ENCODE peak calls at places on chromosomes 2 and 18, in five cellular contexts. M is colonic mucosa, S is mesothelial cell of epicardium, I is body of pancreas, G is bronchial epithelial cell. P is an unnamed sample.

GRCh38 chr2:202237787-202238233 is 587 bp downstream of the SUMO1 start:
- DNase-seq in M (peak), S (no peak), I (peak), G (peak), P (peak)

GRCh38 chr2:212451786-212452200 is 86.8 kb downstream of the ERBB4 start:
- DNase-seq in M (no peak), S (no peak), I (no peak), G (peak), P (peak)

GRCh38 chr2:31414601-31415241 is at the start of gene XDH:
- DNase-seq in M (peak), S (no peak), I (peak), G (peak), P (peak)

GRCh38 chr2:239302808-239303557 is 97.8 kb downstream of the HDAC4 start:
- DNase-seq in M (no peak), S (no peak), I (no peak), G (no peak), P (no peak)

GRCh38 chr2:237876951-237877491 is 17.6 kb downstream of the RAMP1 start:
- DNase-seq in M (no peak), S (no peak), I (no peak), G (no peak), P (no peak)

GRCh38 chr18:75198046-75198445 is 10.9 kb downstream of the PTGR3 start:
- DNase-seq in M (no peak), S (no peak), I (no peak), G (no peak), P (no peak)

GRCh38 chr18:49048361-49048760 is 97.6 kb upstream of the SMAD7 start:
- DNase-seq in M (no peak), S (no peak), I (no peak), G (no peak), P (no peak)

GRCh38 chr2:173434729-173435345 is 80.2 kb downstream of the CDCA7 start:
- DNase-seq in M (no peak), S (no peak), I (no peak), G (no peak), P (no peak)

GRCh38 chr2:79512442-79513401 is at the start of gene CTNNA2:
- DNase-seq in M (peak), S (peak), I (peak), G (no peak), P (peak)

GRCh38 chr2:26316041-26316440 is 29.9 kb upstream of the SELENOI start:
- DNase-seq in M (no peak), S (no peak), I (no peak), G (no peak), P (peak)

GRCh38 chr2:98915751-98916358 is 20.2 kb downstream of the CRACDL start:
- DNase-seq in M (no peak), S (no peak), I (no peak), G (peak), P (no peak)

GRCh38 chr2:27370816-27371620 is 602 bp downstream of the SNX17 start:
- DNase-seq in M (peak), S (no peak), I (no peak), G (peak), P (peak)

GRCh38 chr18:45050712-45051639 is 370.3 kb downstream of the SETBP1 start:
- DNase-seq in M (no peak), S (no peak), I (no peak), G (peak), P (no peak)

GRCh38 chr2:43305537-43305936 is 79.1 kb upstream of the ZFP36L2 start:
- DNase-seq in M (peak), S (no peak), I (peak), G (no peak), P (no peak)

GRCh38 chr2:156343940-156344301 is 11.4 kb upstream of the NR4A2 start:
- DNase-seq in M (no peak), S (no peak), I (no peak), G (no peak), P (no peak)

GRCh38 chr2:41966431-41966893 is 81.4 kb upstream of the PKDCC start:
- DNase-seq in M (peak), S (no peak), I (peak), G (peak), P (peak)

GRCh38 chr2:68124321-68124720 is 33.4 kb upstream of the PNO1 start:
- DNase-seq in M (no peak), S (no peak), I (no peak), G (no peak), P (no peak)

GRCh38 chr2:205685314-205686230 is 3.3 kb downstream of the NRP2 start:
- DNase-seq in M (no peak), S (no peak), I (no peak), G (peak), P (peak)

GRCh38 chr2:233928594-233929351 is 11.6 kb downstream of the TRPM8 start:
- DNase-seq in M (peak), S (no peak), I (no peak), G (peak), P (peak)

GRCh38 chr2:43133336-43133707 is 93.1 kb downstream of the ZFP36L2 start:
- DNase-seq in M (no peak), S (no peak), I (no peak), G (no peak), P (no peak)

GRCh38 chr2:45008296-45009129 is 739 bp downstream of the SIX2 start:
- DNase-seq in M (no peak), S (no peak), I (peak), G (peak), P (no peak)

GRCh38 chr18:79489048-79489899 is 93.5 kb downstream of the NFATC1 start:
- DNase-seq in M (no peak), S (no peak), I (no peak), G (no peak), P (no peak)

GRCh38 chr18:36625386-36625785 is 203.4 kb downstream of the TPGS2 start:
- DNase-seq in M (no peak), S (no peak), I (no peak), G (no peak), P (no peak)

GRCh38 chr18:63844254-63844653 is 43.3 kb upstream of the SERPINB2 start:
- DNase-seq in M (no peak), S (no peak), I (no peak), G (peak), P (peak)

GRCh38 chr18:62749389-62749788 is 34.0 kb downstream of the PHLPP1 start:
- DNase-seq in M (no peak), S (no peak), I (no peak), G (no peak), P (no peak)

GRCh38 chr2:205280630-205281225 is 401.6 kb upstream of the NRP2 start:
- DNase-seq in M (no peak), S (no peak), I (no peak), G (no peak), P (no peak)

GRCh38 chr2:168633895-168634294 is 168.5 kb upstream of the NOSTRIN start:
- DNase-seq in M (no peak), S (no peak), I (no peak), G (no peak), P (no peak)

GRCh38 chr2:219455635-219456034 is 21.0 kb downstream of the SPEG start:
- DNase-seq in M (no peak), S (no peak), I (no peak), G (no peak), P (no peak)

GRCh38 chr2:219451626-219452360 is 17.1 kb downstream of the SPEG start:
- DNase-seq in M (no peak), S (no peak), I (no peak), G (no peak), P (no peak)

GRCh38 chr2:219454217-219454616 is 19.6 kb downstream of the SPEG start:
- DNase-seq in M (no peak), S (no peak), I (no peak), G (no peak), P (no peak)

GRCh38 chr2:219452361-219453317 is 18.0 kb downstream of the SPEG start:
- DNase-seq in M (no peak), S (no peak), I (no peak), G (peak), P (peak)

GRCh38 chr2:219453691-219454131 is 19.1 kb downstream of the SPEG start:
- DNase-seq in M (no peak), S (peak), I (no peak), G (no peak), P (no peak)
- TF ChIP-seq CTCF in M (no peak), S (no peak), I (no peak), G (no peak), P (no peak)

GRCh38 chr2:163736433-163737168 is 793 bp upstream of the FIGN start:
- DNase-seq in M (peak), S (peak), I (peak), G (no peak), P (peak)
- TF ChIP-seq CTCF in M (no peak), S (no peak), I (peak), G (peak), P (peak)

GRCh38 chr2:16777123-16777872 is 111.7 kb upstream of the CYRIA start:
- DNase-seq in M (no peak), S (no peak), I (no peak), G (no peak), P (no peak)

GRCh38 chr2:16773080-16773713 is 107.6 kb upstream of the CYRIA start:
- DNase-seq in M (no peak), S (no peak), I (no peak), G (peak), P (peak)

GRCh38 chr2:16774091-16774490 is 108.5 kb upstream of the CYRIA start:
- DNase-seq in M (no peak), S (no peak), I (no peak), G (peak), P (no peak)

DNA sequence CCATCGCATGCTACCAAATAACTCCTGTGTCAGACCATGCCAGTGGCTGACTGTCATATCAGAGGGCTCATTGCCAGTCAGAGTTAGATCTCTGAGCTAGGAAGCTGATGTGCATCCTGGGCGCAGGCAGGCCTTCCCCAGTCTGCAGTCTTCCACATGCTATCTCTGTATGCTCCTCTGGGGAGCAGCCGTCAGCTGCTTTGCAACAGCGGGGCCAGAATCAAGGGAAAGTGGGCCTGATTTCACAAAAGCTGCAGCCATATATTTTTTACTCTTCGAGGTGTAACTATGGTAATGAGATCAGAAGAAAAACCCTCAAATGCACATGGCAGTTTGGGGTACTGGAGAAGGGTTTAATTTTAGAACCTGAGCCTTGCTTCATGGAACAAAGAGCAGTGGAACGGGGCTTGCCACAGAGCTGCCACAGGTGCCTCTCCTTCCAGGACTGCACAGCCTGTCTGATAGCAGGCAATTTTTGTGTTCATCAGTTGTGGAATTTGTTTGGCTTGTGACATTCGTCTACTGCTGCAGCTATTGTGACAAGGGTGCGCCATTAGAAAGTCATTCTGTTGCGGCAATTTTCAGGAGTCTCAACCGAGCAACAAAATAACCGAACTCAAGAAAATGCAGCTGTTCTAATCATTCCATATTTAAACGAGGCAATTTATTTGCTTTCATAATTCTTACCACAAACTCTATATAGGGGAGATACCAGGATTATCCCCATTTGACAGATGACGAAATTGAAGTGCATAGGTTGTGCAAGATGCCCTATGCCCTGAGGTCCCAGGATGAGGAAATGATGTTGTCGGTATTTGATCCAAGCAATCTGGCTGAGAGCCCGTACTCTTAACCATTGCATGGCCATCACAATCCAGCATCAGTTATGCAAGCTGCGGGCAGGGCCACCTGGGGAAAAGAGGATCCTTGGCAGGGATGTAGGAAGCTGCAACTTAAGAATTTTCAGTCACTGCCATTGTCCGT is 109.6 kb upstream of the CYRIA start:
- DNase-seq in M (no peak), S (no peak), I (no peak), G (peak), P (no peak)
- TF ChIP-seq CTCF in M (no peak), S (no peak), I (no peak), G (peak), P (no peak)

DNA sequence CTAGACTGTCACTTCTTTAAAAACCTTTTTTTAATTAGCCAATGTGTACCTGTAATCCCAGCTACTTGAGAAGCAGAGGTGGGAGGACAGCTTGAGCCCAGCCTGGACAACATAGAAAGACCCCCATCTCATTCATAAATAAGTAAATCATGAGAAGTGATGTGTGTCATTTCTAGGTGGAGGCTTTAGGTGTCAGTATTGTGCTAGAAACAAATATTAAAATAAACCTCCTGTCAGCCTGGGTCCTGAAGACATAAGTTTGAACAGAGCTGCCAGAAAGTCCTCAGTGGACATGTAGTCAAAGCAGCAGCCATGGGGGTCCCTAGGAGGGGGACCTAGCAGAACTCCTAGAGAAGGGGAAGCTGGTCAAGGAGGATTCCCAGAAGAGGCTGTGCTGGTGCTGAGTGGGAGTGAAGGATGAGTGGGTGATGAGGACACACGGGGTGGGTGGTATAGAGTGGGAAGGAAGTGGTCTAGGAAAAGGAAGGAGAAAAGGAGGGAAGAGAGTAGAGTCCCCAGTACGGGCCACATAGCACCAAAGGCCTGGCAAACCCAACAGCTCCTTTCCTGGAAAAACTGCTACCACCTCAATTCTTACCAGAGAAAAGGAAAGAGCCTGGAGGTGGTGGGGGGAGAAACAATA is 316.6 kb upstream of the NCKAP5 start:
- DNase-seq in M (no peak), S (no peak), I (no peak), G (peak), P (no peak)
- TF ChIP-seq CTCF in M (no peak), S (no peak), I (no peak), G (no peak), P (peak)

GRCh38 chr18:30888344-30888743 is 154.2 kb downstream of the DSC3 start:
- DNase-seq in M (no peak), S (no peak), I (no peak), G (no peak), P (no peak)

GRCh38 chr18:30886998-30887397 is 155.5 kb downstream of the DSC3 start:
- DNase-seq in M (no peak), S (no peak), I (no peak), G (no peak), P (no peak)

GRCh38 chr18:30889582-30890301 is 152.8 kb downstream of the DSC3 start:
- DNase-seq in M (no peak), S (no peak), I (no peak), G (peak), P (peak)
- TF ChIP-seq CTCF in M (no peak), S (no peak), I (peak), G (peak), P (peak)

DNA sequence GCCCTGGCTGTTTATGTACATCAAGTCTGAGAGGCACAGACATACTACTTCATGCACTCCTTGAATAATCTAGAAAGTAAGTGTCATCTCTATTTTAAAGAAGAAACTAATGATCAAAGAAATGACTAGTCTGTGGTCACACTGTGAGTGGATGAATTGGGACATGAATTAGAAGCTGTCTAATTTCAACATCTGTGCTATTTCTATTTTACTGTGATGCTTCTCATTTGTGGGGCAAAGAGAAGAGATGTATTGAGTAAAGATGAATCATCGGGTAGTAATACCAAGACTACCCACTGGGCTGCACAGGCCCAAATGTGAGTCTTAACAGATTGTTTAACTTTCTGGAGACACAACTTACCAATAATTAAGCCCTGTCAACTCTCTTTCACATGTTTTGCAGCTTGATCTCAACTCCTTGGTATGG is 42.4 kb upstream of the MTIF2 start:
- DNase-seq in M (no peak), S (no peak), I (no peak), G (peak), P (no peak)
- TF ChIP-seq CTCF in M (no peak), S (peak), I (no peak), G (peak), P (peak)

GRCh38 chr18:31992836-31993575 is 25.6 kb upstream of the RNF125 start:
- DNase-seq in M (no peak), S (no peak), I (no peak), G (no peak), P (no peak)

DNA sequence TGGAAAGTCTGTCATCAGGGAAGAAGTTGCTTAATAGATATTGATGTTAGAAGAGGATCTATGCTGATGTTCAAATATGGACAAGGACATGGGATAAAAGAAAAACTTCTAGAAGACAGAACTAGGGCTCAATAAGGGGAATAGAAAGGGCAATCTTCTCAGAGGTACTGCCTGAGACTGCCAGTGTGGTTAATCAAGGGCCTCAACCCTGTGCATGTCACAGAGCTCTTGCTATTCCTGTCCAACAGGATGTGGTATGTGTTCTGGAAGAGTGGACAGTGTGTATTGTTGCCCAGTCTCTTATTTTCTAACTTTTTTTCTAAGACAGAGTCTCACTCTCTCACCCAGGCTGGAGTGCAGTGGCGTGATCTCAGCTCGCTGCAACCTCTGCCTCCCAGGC is 27.8 kb upstream of the RNF125 start:
- DNase-seq in M (no peak), S (no peak), I (no peak), G (no peak), P (no peak)
- TF ChIP-seq CTCF in M (no peak), S (no peak), I (no peak), G (no peak), P (no peak)

DNA sequence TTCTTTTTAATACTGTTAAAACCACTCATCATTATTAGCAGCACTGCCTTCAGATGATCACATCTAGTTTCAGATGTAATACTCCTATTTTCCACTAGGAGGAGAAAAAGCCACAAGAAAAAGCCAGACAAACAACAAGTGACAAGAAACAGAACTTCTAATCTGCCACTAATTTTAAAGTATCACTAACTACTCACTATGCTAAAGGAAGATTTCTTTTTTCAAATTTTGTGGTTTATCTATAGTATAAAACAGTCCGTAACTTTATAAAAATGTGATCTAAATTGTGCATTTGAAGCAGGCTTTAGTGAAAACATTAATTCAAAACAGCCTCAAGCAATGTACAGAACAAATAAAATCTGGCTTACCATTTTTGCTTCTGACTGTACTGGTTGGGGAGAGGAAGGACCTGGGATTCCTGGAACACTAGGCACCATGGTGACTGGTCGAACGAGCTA is 56.8 kb downstream of the ATF2 start:
- DNase-seq in M (no peak), S (no peak), I (no peak), G (peak), P (no peak)
- TF ChIP-seq CTCF in M (peak), S (peak), I (peak), G (peak), P (peak)

GRCh38 chr2:186641807-186642321 is 52.0 kb upstream of the FAM171B start:
- DNase-seq in M (peak), S (no peak), I (peak), G (peak), P (peak)
- TF ChIP-seq CTCF in M (peak), S (no peak), I (peak), G (peak), P (peak)